ENCODE peak calls at places on chromosomes 13 and 19, in five cellular contexts. One of them, this sample, is unnamed.

GRCh38 chr19:54462713-54463530 is 656 bp downstream of the LENG9 start:
- DNase-seq in K562: peak; percentile 42
- DNase-seq in A549: peak; percentile 84
- DNase-seq in H1: no peak
- DNase-seq in HepG2: peak; percentile 54
- DNase-seq in this sample: peak; percentile 72

GRCh38 chr19:17049711-17050280 is 23.2 kb upstream of the CPAMD8 start:
- DNase-seq in K562: no peak
- DNase-seq in A549: peak; percentile 16
- DNase-seq in H1: no peak
- DNase-seq in HepG2: no peak
- DNase-seq in this sample: peak; percentile 21

GRCh38 chr13:45630791-45631190 is 15.3 kb upstream of the ERICH6B start:
- DNase-seq in K562: no peak
- DNase-seq in A549: no peak
- DNase-seq in H1: no peak
- DNase-seq in HepG2: no peak
- DNase-seq in this sample: no peak

GRCh38 chr13:80783926-80784325 is 443.0 kb upstream of the SPRY2 start:
- DNase-seq in K562: no peak
- DNase-seq in A549: no peak
- DNase-seq in H1: no peak
- DNase-seq in HepG2: no peak
- DNase-seq in this sample: no peak

GRCh38 chr13:23510979-23511735 is 59.1 kb upstream of the TNFRSF19 start:
- DNase-seq in K562: no peak
- DNase-seq in A549: peak; percentile 51
- DNase-seq in H1: no peak
- DNase-seq in HepG2: peak; percentile 62
- DNase-seq in this sample: peak; percentile 18

GRCh38 chr19:50198431-50199253 is 4.8 kb upstream of the MYH14 start:
- DNase-seq in K562: no peak
- DNase-seq in A549: no peak
- DNase-seq in H1: no peak
- DNase-seq in HepG2: no peak
- DNase-seq in this sample: no peak

GRCh38 chr13:21638319-21639282 is 32.3 kb upstream of the FGF9 start:
- DNase-seq in K562: peak; percentile 14
- DNase-seq in A549: peak; percentile 14
- DNase-seq in H1: no peak
- DNase-seq in HepG2: no peak
- DNase-seq in this sample: peak; percentile 28

GRCh38 chr19:5547881-5548280 is 19.9 kb downstream of the TINCR start:
- DNase-seq in K562: peak; percentile 46
- DNase-seq in A549: peak; percentile 58
- DNase-seq in H1: no peak
- DNase-seq in HepG2: peak; percentile 38
- DNase-seq in this sample: peak; percentile 9

GRCh38 chr13:113129921-113130750 is 7.5 kb downstream of the F10 start:
- DNase-seq in K562: no peak
- DNase-seq in A549: no peak
- DNase-seq in H1: no peak
- DNase-seq in HepG2: no peak
- DNase-seq in this sample: peak; percentile 21

GRCh38 chr13:92769064-92769463 is 457.5 kb upstream of the GPC6 start:
- DNase-seq in K562: no peak
- DNase-seq in A549: no peak
- DNase-seq in H1: no peak
- DNase-seq in HepG2: no peak
- DNase-seq in this sample: no peak

DNA sequence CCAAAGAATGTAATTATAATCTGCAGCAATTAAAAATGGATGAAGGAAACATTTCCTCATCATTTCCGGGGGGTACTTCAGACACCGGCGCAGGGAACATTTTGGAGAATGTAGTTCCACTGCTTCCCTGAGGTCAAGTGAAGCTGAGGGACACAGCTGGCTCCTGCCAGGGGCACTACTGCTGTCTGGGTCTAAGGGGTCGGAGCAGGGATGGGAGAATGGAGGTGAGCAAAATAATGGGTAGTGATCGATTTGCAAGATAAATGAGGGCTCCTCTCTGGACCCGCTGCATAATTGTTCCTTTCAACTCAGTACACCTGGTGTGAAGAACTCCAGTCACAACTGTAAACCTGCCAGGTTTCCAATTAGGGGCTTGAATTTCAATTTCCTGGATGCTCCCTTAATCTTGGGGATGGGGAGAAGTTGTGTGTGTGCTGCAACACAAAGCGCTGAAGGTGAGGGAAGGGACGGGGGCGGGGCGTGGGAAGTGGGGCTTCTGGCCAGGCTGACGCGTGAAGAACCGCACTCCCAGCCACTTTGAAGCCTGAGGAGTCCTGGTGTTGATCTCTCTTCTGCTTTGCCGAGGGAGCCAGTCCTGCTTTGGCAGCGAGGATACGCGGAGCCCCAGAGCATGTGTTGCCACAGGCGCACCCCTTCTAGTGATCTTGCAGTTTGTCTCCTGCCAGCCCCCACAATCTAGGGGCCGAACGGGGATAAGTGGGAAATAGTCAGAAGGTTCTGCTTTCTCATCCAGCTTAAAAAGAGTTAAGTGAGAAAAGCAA is 57.9 kb upstream of the PCDH8 start:
- DNase-seq in K562: no peak
- DNase-seq in A549: no peak
- DNase-seq in H1: no peak
- DNase-seq in HepG2: no peak
- DNase-seq in this sample: no peak
- TF ChIP-seq JUN in K562: no peak
- TF ChIP-seq JUN in A549: no peak
- TF ChIP-seq JUN in H1: no peak
- TF ChIP-seq JUN in HepG2: no peak
- TF ChIP-seq JUN in this sample: no peak

GRCh38 chr19:33240181-33240771 is 14.6 kb upstream of the SLC7A10 start:
- DNase-seq in K562: no peak
- DNase-seq in A549: no peak
- DNase-seq in H1: no peak
- DNase-seq in HepG2: no peak
- DNase-seq in this sample: no peak
- TF ChIP-seq MAX in K562: no peak
- TF ChIP-seq MAX in A549: no peak
- TF ChIP-seq MAX in H1: no peak
- TF ChIP-seq MAX in HepG2: no peak
- TF ChIP-seq MAX in this sample: no peak

GRCh38 chr19:11416346-11417052 is 2.6 kb downstream of the RGL3 start:
- DNase-seq in K562: peak; percentile 4
- DNase-seq in A549: no peak
- DNase-seq in H1: no peak
- DNase-seq in HepG2: no peak
- DNase-seq in this sample: no peak
- TF ChIP-seq JUN in K562: no peak
- TF ChIP-seq JUN in A549: no peak
- TF ChIP-seq JUN in H1: no peak
- TF ChIP-seq JUN in HepG2: no peak
- TF ChIP-seq JUN in this sample: no peak

DNA sequence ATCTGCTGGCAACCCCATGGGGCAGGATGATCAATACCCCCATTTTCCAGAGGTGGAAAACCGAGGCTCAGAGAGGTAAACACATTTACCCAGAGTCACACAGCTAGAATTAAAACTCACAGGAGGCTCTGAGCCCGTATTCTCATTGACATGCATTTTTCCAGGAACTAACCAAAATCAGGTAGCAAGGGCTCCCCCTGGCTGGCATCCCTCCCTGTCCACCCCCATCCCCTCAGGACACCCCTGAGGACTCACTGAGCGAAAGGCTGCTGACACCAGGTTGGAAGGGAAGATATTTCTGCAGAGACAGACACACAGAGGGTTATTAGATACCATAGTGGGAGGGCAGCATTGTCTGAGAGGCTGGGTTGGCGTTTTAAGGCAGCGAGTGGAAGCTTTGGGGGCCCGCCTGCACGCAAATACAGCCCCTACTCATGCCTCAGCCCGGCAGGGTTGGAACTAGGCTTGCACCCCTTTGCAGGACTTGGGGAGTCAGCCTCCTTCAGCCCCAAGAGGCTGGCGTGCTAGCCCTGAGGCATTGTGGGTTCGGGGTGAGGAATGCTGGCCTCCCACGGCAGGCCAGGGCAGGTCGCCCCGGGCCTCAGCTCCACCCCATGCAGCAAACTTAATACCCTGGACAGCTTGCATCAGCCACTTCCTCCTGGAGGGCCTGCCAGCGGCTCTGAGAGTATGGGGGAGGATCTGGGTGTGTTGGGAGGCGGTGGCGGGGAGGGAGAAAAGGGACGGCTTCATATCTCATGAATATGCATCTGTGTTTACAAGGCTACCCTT is 3.9 kb downstream of the SLC1A5 start:
- DNase-seq in K562: peak; percentile 67
- DNase-seq in A549: peak; percentile 97
- DNase-seq in H1: no peak
- DNase-seq in HepG2: peak; percentile 80
- DNase-seq in this sample: peak; percentile 74
- TF ChIP-seq MAX in K562: no peak
- TF ChIP-seq MAX in A549: peak; percentile 85
- TF ChIP-seq MAX in H1: peak; percentile 44
- TF ChIP-seq MAX in HepG2: no peak
- TF ChIP-seq MAX in this sample: no peak

DNA sequence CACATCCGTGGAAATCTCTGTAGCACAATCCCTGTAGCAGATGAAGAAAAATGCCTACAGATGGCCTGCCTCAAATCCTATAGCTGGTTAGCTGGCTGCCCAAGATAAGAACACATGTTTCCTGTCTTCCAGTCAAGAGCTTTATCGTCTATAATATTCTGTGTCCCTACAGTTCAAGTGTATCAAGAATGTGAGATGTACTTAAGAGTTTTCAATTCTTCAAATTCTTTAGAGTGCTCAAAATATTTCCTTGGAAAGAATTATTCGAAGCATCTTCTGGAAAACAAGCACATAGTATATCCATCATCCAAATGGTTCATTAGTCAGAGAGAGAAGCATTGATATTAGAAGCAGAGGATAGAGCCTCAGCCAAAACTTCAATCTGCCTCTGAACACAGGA is 239.8 kb downstream of the COG6 start:
- DNase-seq in K562: no peak
- DNase-seq in A549: no peak
- DNase-seq in H1: no peak
- DNase-seq in HepG2: no peak
- DNase-seq in this sample: peak; percentile 93
- TF ChIP-seq JUN in K562: no peak
- TF ChIP-seq JUN in A549: no peak
- TF ChIP-seq JUN in H1: no peak
- TF ChIP-seq JUN in HepG2: no peak
- TF ChIP-seq JUN in this sample: peak; percentile 59

DNA sequence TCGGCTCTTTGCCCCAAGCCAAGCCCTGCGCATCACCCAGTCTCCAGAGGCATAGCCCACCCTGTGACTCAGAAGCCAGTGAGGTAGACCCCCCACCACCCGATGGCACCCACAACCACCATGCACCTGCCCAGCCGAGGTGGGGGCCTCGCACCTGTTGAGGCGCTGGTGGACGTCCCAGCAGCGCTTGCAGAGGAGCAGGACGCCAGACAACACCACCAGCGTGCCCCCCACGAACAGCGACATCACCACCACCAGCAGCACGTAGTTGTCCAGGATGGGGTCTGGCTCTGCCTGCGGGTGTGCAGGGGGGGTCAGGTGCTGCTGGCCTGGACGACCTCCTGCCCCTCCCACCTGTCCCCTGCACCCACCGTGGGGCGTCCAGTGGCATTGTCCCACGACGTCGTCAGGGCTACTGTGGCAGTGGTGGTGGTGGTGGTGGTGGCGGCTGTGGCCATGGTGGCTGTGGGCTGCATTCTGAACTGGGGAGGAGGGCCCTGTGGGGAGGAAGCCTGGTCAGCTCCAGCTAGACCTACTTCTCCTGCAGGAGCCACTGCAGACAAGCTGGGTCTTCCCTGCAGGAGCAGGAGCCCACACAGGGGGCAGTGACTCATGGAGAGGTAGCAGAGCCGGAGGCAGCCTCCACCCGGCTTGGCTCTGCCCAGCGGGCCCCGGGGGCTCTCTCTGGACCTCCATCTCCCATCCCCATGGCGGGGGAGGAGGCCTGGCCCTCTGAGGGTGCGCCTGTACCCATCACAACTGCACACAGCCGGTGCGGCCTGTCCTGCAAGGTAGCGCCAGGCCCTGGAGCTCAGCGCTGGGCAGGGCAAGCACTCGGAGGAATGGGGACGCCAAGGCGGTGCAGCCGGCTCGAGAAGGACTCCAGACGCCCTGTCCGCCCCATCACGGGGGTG is 1.9 kb downstream of the CBARP start:
- DNase-seq in K562: no peak
- DNase-seq in A549: no peak
- DNase-seq in H1: no peak
- DNase-seq in HepG2: no peak
- DNase-seq in this sample: no peak
- TF ChIP-seq MAX in K562: no peak
- TF ChIP-seq MAX in A549: no peak
- TF ChIP-seq MAX in H1: no peak
- TF ChIP-seq MAX in HepG2: no peak
- TF ChIP-seq MAX in this sample: no peak

GRCh38 chr19:34428549-34429285 is 536 bp downstream of the UBA2 start:
- DNase-seq in K562: peak; percentile 88
- DNase-seq in A549: peak; percentile 52
- DNase-seq in H1: no peak
- DNase-seq in HepG2: peak; percentile 2
- DNase-seq in this sample: peak; percentile 41
- TF ChIP-seq JUN in K562: no peak
- TF ChIP-seq JUN in A549: peak; percentile 90
- TF ChIP-seq JUN in H1: no peak
- TF ChIP-seq JUN in HepG2: no peak
- TF ChIP-seq JUN in this sample: no peak

DNA sequence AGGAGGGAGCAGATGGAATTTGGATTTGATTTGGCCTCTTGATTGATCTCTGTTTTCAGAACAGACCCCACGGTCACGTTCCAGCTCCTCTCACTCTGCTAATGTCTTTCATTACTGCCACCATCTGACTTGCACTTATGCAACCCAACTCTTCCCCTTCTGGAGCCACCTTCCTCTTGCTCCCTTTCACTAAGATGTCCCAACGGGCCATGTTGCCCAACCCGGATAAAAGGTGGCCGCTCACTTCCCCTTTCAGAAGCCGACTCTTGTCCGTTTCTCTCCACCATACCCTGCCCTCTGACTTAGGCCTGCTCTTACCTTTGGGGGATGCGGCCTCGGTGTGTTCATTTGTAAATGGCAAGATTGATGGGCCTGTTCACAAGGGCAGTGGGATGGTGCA is 27.4 kb upstream of the CYP4F8 start:
- DNase-seq in K562: no peak
- DNase-seq in A549: no peak
- DNase-seq in H1: no peak
- DNase-seq in HepG2: no peak
- DNase-seq in this sample: no peak
- TF ChIP-seq MAX in K562: no peak
- TF ChIP-seq MAX in A549: no peak
- TF ChIP-seq MAX in H1: no peak
- TF ChIP-seq MAX in HepG2: no peak
- TF ChIP-seq MAX in this sample: no peak

GRCh38 chr19:45769821-45770191 is 754 bp upstream of the SIX5 start:
- DNase-seq in K562: no peak
- DNase-seq in A549: peak; percentile 70
- DNase-seq in H1: no peak
- DNase-seq in HepG2: no peak
- DNase-seq in this sample: no peak
- TF ChIP-seq JUN in K562: no peak
- TF ChIP-seq JUN in A549: no peak
- TF ChIP-seq JUN in H1: no peak
- TF ChIP-seq JUN in HepG2: no peak
- TF ChIP-seq JUN in this sample: no peak